ENCODE peak calls at places on chromosomes 11 and 22, in eight cellular contexts. R is GM12865; V is ovary; X is stomach; K is epithelial cell of esophagus; C is NB4; N is CD4-positive, alpha-beta T cell; T is MM.1S. I is an unnamed sample.

GRCh38 chr11:2912498-2912897 is 16.7 kb downstream of the PHLDA2 start:
- DNase-seq in R (no peak), V (peak), X (peak), K (peak), C (peak), N (no peak), T (no peak), I (no peak)

GRCh38 chr11:70067591-70068341 is 10.4 kb upstream of the ANO1 start:
- DNase-seq in R (no peak), V (no peak), X (no peak), K (peak), C (no peak), N (no peak), T (no peak), I (no peak)

GRCh38 chr11:10076458-10077141 is 217.4 kb downstream of the SBF2 start:
- DNase-seq in R (peak), V (peak), X (peak), K (peak), C (peak), N (no peak), T (peak), I (no peak)

GRCh38 chr11:66289548-66290331 is 797 bp upstream of the YIF1A start:
- DNase-seq in R (peak), V (no peak), X (peak), K (no peak), C (peak), N (no peak), T (peak), I (peak)

GRCh38 chr11:134236834-134237556 is 12.5 kb downstream of the VPS26B start:
- DNase-seq in R (no peak), V (no peak), X (no peak), K (no peak), C (no peak), N (no peak), T (no peak), I (no peak)

GRCh38 chr11:78176605-78177141 is 11.8 kb downstream of the KCTD21 start:
- DNase-seq in R (no peak), V (no peak), X (no peak), K (no peak), C (no peak), N (no peak), T (no peak), I (no peak)

GRCh38 chr11:93054279-93054678 is 84.8 kb downstream of the MTNR1B start:
- DNase-seq in R (no peak), V (no peak), X (no peak), K (peak), C (no peak), N (no peak), T (no peak), I (no peak)

GRCh38 chr11:1939006-1939626 is 8.0 kb upstream of the MRPL23 start:
- DNase-seq in R (no peak), V (peak), X (no peak), K (no peak), C (no peak), N (no peak), T (no peak), I (peak)

GRCh38 chr11:89184021-89184420 is 6.3 kb downstream of the TYR start:
- DNase-seq in R (no peak), V (no peak), X (no peak), K (no peak), C (no peak), N (no peak), T (no peak), I (no peak)

GRCh38 chr11:73095613-73096012 is 46.5 kb downstream of the FCHSD2 start:
- DNase-seq in R (no peak), V (no peak), X (no peak), K (no peak), C (no peak), N (no peak), T (no peak), I (no peak)

GRCh38 chr11:15867886-15868285 is 488.5 kb downstream of the SOX6 start:
- DNase-seq in R (no peak), V (no peak), X (no peak), K (no peak), C (no peak), N (no peak), T (no peak), I (no peak)

GRCh38 chr11:116605543-116605942 is 167.2 kb downstream of the BUD13 start:
- DNase-seq in R (peak), V (no peak), X (peak), K (peak), C (peak), N (no peak), T (peak), I (peak)

GRCh38 chr11:127412234-127412633 is 411.7 kb upstream of the KIRREL3 start:
- DNase-seq in R (no peak), V (no peak), X (no peak), K (no peak), C (no peak), N (no peak), T (no peak), I (no peak)

GRCh38 chr22:26763633-26764295 is 106.4 kb downstream of the MIAT start:
- DNase-seq in R (no peak), V (no peak), X (no peak), K (peak), C (no peak), N (no peak), T (no peak), I (no peak)

GRCh38 chr22:40367342-40367741 is 3.1 kb upstream of the SGSM3 start:
- DNase-seq in R (no peak), V (no peak), X (peak), K (no peak), C (no peak), N (no peak), T (no peak), I (no peak)

GRCh38 chr22:31296258-31296657 is 4.0 kb upstream of the PIK3IP1 start:
- DNase-seq in R (no peak), V (no peak), X (no peak), K (peak), C (no peak), N (no peak), T (no peak), I (no peak)

GRCh38 chr22:22043296-22044078 is 60.9 kb upstream of the TOP3B start:
- DNase-seq in R (peak), V (no peak), X (no peak), K (no peak), C (no peak), N (no peak), T (no peak), I (no peak)
- TF ChIP-seq CTCF in R (no peak), V (no peak), X (no peak), K (no peak), C (no peak), N (no peak), T (no peak), I (no peak)

DNA sequence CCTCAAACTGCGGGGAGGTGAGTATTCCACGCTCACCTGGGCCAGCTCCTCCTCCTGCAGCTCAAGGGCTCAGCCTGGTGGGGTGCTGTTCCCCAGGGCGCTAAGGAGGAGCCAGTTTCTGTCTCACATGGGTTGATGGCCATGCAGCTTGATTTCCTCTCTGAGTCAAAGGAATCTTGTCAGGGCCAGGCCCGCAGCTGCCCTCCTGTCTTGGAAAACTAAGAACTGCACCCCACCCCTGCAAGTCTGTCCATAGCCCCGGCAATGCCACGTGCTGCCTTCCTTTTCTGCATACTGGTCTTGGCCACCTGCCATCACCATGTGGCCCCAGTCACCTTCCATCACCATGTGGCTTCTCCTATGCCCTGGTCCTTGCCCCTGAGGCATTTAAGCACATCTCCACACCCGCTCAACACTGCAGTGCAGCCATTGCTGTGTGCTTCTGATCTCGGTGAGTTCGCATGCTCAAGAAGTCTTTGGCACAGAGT is 35.2 kb upstream of the CLDN5 start:
- DNase-seq in R (no peak), V (no peak), X (no peak), K (peak), C (no peak), N (no peak), T (no peak), I (no peak)
- TF ChIP-seq CTCF in R (no peak), V (no peak), X (no peak), K (peak), C (no peak), N (no peak), T (no peak), I (no peak)

DNA sequence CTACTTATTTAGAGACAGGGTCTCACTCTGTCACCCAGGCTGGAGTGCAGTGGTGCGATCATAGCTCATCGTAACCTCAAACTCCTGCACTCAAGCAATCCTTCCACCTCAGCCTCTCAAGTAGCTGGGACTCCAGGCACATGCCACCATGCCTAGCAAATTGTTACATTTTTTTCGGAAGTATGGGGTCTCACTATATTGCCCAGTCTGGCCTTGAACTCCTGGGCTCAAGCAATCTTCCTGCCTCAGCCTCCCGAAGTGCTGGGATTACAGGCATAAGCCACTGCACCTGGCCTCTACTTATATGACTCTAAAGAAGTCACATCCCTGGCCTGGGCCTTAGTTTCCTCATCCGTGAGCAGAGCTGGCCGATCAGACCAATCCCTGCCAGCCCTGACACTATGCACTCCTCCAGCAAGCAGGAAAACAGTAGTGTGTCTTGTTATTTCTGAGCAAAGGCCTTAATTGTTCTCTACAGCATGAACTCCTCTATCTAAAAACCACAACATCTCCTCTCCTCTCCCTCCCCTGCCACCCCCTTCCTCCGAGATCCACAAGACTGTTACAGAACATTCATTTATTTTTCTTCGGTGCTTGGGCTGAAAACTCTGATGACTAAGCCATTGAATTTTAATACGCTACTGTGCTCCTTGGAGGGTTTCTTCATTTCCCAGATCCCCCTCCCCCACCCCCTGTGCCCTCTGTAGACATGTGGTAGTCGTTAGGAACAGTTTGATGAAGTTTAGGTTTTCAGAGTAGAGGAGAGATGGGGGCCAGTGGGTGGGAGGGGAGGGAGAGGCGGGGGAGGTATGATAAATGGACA is 91.5 kb downstream of the ABTB2 start:
- DNase-seq in R (no peak), V (peak), X (no peak), K (peak), C (peak), N (no peak), T (no peak), I (no peak)
- TF ChIP-seq CTCF in R (no peak), V (no peak), X (no peak), K (no peak), C (no peak), N (no peak), T (no peak), I (no peak)

GRCh38 chr11:17351510-17352176 is at the start of gene NCR3LG1:
- DNase-seq in R (peak), V (peak), X (peak), K (peak), C (peak), N (peak), T (no peak), I (no peak)
- TF ChIP-seq CTCF in R (no peak), V (no peak), X (no peak), K (no peak), C (no peak), N (peak), T (no peak), I (no peak)

GRCh38 chr11:79466411-79466810 is 25.6 kb upstream of the TENM4 start:
- DNase-seq in R (no peak), V (no peak), X (no peak), K (peak), C (no peak), N (no peak), T (no peak), I (no peak)

GRCh38 chr11:79458712-79459111 is 17.9 kb upstream of the TENM4 start:
- DNase-seq in R (no peak), V (no peak), X (no peak), K (no peak), C (no peak), N (no peak), T (peak), I (no peak)

GRCh38 chr11:79456501-79456900 is 15.7 kb upstream of the TENM4 start:
- DNase-seq in R (no peak), V (no peak), X (no peak), K (no peak), C (no peak), N (no peak), T (no peak), I (no peak)

GRCh38 chr11:79465160-79465559 is 24.3 kb upstream of the TENM4 start:
- DNase-seq in R (no peak), V (no peak), X (no peak), K (no peak), C (no peak), N (no peak), T (no peak), I (no peak)

DNA sequence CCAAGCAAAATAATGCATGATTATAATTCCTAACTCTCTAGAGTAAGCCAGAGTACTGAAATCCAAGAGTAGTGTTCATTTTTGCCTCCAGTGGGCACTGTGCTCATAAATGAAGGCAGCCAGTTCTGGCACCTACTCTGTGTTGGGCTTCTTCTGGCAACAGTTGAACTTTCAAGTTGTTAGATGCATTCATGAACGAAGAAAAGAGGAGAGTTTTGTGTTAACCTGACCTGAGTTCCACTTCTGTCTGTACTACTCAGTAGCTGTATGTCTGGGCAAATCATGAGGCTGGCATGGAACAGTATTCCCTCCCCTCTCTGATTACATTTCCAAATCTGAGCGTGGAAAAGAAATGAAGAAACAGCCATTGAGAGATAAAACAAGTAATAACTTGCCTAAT is 20.3 kb upstream of the TENM4 start:
- DNase-seq in R (peak), V (peak), X (no peak), K (peak), C (peak), N (no peak), T (peak), I (no peak)
- TF ChIP-seq CTCF in R (peak), V (peak), X (no peak), K (peak), C (peak), N (no peak), T (peak), I (peak)

GRCh38 chr11:105486929-105487328 is 122.9 kb upstream of the GRIA4 start:
- DNase-seq in R (no peak), V (no peak), X (no peak), K (no peak), C (no peak), N (no peak), T (no peak), I (no peak)
- TF ChIP-seq CTCF in R (no peak), V (no peak), X (no peak), K (no peak), C (no peak), N (no peak), T (no peak), I (no peak)

GRCh38 chr11:119533931-119534694 is 111.1 kb upstream of the THY1 start:
- DNase-seq in R (peak), V (no peak), X (peak), K (peak), C (peak), N (peak), T (peak), I (peak)
- TF ChIP-seq CTCF in R (peak), V (peak), X (no peak), K (peak), C (peak), N (peak), T (peak), I (peak)

GRCh38 chr22:50621948-50622722 is 5.8 kb downstream of the ARSA start:
- DNase-seq in R (peak), V (no peak), X (peak), K (peak), C (peak), N (no peak), T (peak), I (no peak)
- TF ChIP-seq CTCF in R (peak), V (no peak), X (no peak), K (peak), C (peak), N (peak), T (peak), I (peak)

GRCh38 chr11:62712413-62712812 is 4.9 kb downstream of the GNG3 start:
- DNase-seq in R (no peak), V (no peak), X (no peak), K (no peak), C (no peak), N (no peak), T (no peak), I (no peak)

GRCh38 chr11:62715150-62716130 is 8.0 kb downstream of the GNG3 start:
- DNase-seq in R (no peak), V (no peak), X (no peak), K (no peak), C (no peak), N (no peak), T (no peak), I (no peak)

GRCh38 chr11:62712861-62713260 is 5.4 kb downstream of the GNG3 start:
- DNase-seq in R (no peak), V (no peak), X (no peak), K (no peak), C (no peak), N (no peak), T (peak), I (no peak)

GRCh38 chr11:62716206-62716605 is 8.7 kb downstream of the GNG3 start:
- DNase-seq in R (no peak), V (no peak), X (no peak), K (no peak), C (no peak), N (no peak), T (no peak), I (no peak)

DNA sequence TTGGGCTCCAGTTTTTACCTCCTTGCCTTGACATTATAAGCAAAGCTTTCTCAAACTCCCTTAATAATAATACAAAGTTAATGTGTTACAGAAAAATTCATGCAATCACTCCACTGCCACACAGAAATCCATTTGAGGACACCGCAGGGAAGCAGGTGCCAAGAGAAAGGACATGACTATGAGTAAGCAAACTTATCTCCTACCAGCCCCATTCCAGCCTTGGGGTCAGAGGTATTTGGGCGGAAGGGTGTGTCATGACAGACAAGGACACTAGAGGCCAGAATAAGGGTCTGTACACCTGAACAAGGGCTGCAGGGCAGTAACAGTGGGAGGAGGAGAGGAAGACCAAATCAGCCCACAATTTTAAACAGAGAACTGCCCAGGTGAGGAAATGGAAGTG is 5.9 kb downstream of the GNG3 start:
- DNase-seq in R (no peak), V (no peak), X (peak), K (no peak), C (no peak), N (no peak), T (peak), I (no peak)
- TF ChIP-seq CTCF in R (no peak), V (no peak), X (no peak), K (no peak), C (no peak), N (no peak), T (peak), I (no peak)